ENCODE peak calls at places on chromosomes 1 and 21, in nine cellular contexts. One of them, this sample, is unnamed.

GRCh38 chr1:93615201-93616150 is 66.2 kb downstream of the BCAR3 start:
- DNase-seq in mesenchymal stem cell: peak
- DNase-seq in fibroblast of the conjunctiva: peak
- DNase-seq in ureter: no peak
- DNase-seq in T-helper 22 cell: no peak
- DNase-seq in left lobe of liver: peak
- DNase-seq in NCI-H2107: no peak
- DNase-seq in lower lobe of right lung: no peak
- DNase-seq in nephron progenitor cell: no peak
- DNase-seq in this sample: peak

GRCh38 chr1:17611991-17612390 is 72.5 kb downstream of the ARHGEF10L start:
- DNase-seq in T-helper 22 cell: no peak
- DNase-seq in fibroblast of the conjunctiva: no peak
- DNase-seq in lower lobe of right lung: no peak
- DNase-seq in left lobe of liver: no peak
- DNase-seq in mesenchymal stem cell: peak
- DNase-seq in NCI-H2107: no peak
- DNase-seq in nephron progenitor cell: no peak
- DNase-seq in ureter: no peak
- DNase-seq in this sample: no peak

GRCh38 chr1:22872971-22873664 is 99.5 kb downstream of the LACTBL1 start:
- DNase-seq in T-helper 22 cell: no peak
- DNase-seq in left lobe of liver: no peak
- DNase-seq in ureter: peak
- DNase-seq in mesenchymal stem cell: no peak
- DNase-seq in fibroblast of the conjunctiva: no peak
- DNase-seq in lower lobe of right lung: no peak
- DNase-seq in nephron progenitor cell: no peak
- DNase-seq in NCI-H2107: no peak
- DNase-seq in this sample: no peak

GRCh38 chr1:56081151-56081550 is 498.2 kb downstream of the PLPP3 start:
- DNase-seq in ureter: no peak
- DNase-seq in T-helper 22 cell: no peak
- DNase-seq in lower lobe of right lung: peak
- DNase-seq in NCI-H2107: no peak
- DNase-seq in mesenchymal stem cell: peak
- DNase-seq in fibroblast of the conjunctiva: no peak
- DNase-seq in nephron progenitor cell: no peak
- DNase-seq in left lobe of liver: no peak
- DNase-seq in this sample: no peak

GRCh38 chr1:23865543-23865930 is 2.6 kb downstream of the FUCA1 start:
- DNase-seq in ureter: peak
- DNase-seq in NCI-H2107: no peak
- DNase-seq in lower lobe of right lung: no peak
- DNase-seq in nephron progenitor cell: no peak
- DNase-seq in mesenchymal stem cell: no peak
- DNase-seq in left lobe of liver: no peak
- DNase-seq in T-helper 22 cell: no peak
- DNase-seq in fibroblast of the conjunctiva: no peak
- DNase-seq in this sample: no peak

GRCh38 chr1:3431266-3431665 is 23.2 kb upstream of the ARHGEF16 start:
- DNase-seq in T-helper 22 cell: no peak
- DNase-seq in NCI-H2107: no peak
- DNase-seq in ureter: no peak
- DNase-seq in mesenchymal stem cell: no peak
- DNase-seq in left lobe of liver: no peak
- DNase-seq in fibroblast of the conjunctiva: no peak
- DNase-seq in nephron progenitor cell: peak
- DNase-seq in lower lobe of right lung: no peak
- DNase-seq in this sample: no peak

GRCh38 chr1:25140073-25140797 is 92.1 kb downstream of the SYF2 start:
- DNase-seq in ureter: no peak
- DNase-seq in mesenchymal stem cell: no peak
- DNase-seq in left lobe of liver: no peak
- DNase-seq in NCI-H2107: no peak
- DNase-seq in T-helper 22 cell: no peak
- DNase-seq in nephron progenitor cell: no peak
- DNase-seq in fibroblast of the conjunctiva: no peak
- DNase-seq in lower lobe of right lung: peak
- DNase-seq in this sample: no peak

GRCh38 chr1:101733340-101733739 is 263.4 kb downstream of the OLFM3 start:
- DNase-seq in ureter: no peak
- DNase-seq in NCI-H2107: no peak
- DNase-seq in fibroblast of the conjunctiva: no peak
- DNase-seq in lower lobe of right lung: no peak
- DNase-seq in T-helper 22 cell: no peak
- DNase-seq in nephron progenitor cell: no peak
- DNase-seq in mesenchymal stem cell: no peak
- DNase-seq in left lobe of liver: no peak
- DNase-seq in this sample: no peak

GRCh38 chr1:210117681-210118170 is 114.9 kb upstream of the SERTAD4 start:
- DNase-seq in fibroblast of the conjunctiva: no peak
- DNase-seq in T-helper 22 cell: no peak
- DNase-seq in nephron progenitor cell: no peak
- DNase-seq in NCI-H2107: no peak
- DNase-seq in mesenchymal stem cell: no peak
- DNase-seq in left lobe of liver: no peak
- DNase-seq in lower lobe of right lung: no peak
- DNase-seq in ureter: no peak
- DNase-seq in this sample: no peak

GRCh38 chr1:228691926-228692325 is 43.4 kb upstream of the RHOU start:
- DNase-seq in mesenchymal stem cell: peak
- DNase-seq in NCI-H2107: peak
- DNase-seq in nephron progenitor cell: no peak
- DNase-seq in lower lobe of right lung: no peak
- DNase-seq in fibroblast of the conjunctiva: peak
- DNase-seq in left lobe of liver: no peak
- DNase-seq in ureter: no peak
- DNase-seq in T-helper 22 cell: no peak
- DNase-seq in this sample: peak

GRCh38 chr1:226104671-226105121 is 42.2 kb downstream of the H3-3A start:
- DNase-seq in fibroblast of the conjunctiva: no peak
- DNase-seq in ureter: no peak
- DNase-seq in lower lobe of right lung: no peak
- DNase-seq in nephron progenitor cell: no peak
- DNase-seq in T-helper 22 cell: no peak
- DNase-seq in mesenchymal stem cell: no peak
- DNase-seq in NCI-H2107: no peak
- DNase-seq in left lobe of liver: no peak
- DNase-seq in this sample: no peak

GRCh38 chr1:103514920-103515503 is 10.5 kb upstream of the RNPC3 start:
- DNase-seq in ureter: no peak
- DNase-seq in NCI-H2107: no peak
- DNase-seq in left lobe of liver: no peak
- DNase-seq in T-helper 22 cell: no peak
- DNase-seq in nephron progenitor cell: no peak
- DNase-seq in lower lobe of right lung: no peak
- DNase-seq in mesenchymal stem cell: peak
- DNase-seq in fibroblast of the conjunctiva: peak
- DNase-seq in this sample: peak

GRCh38 chr1:1230656-1231399 is 973 bp downstream of the SDF4 start:
- DNase-seq in T-helper 22 cell: no peak
- DNase-seq in lower lobe of right lung: no peak
- DNase-seq in left lobe of liver: peak
- DNase-seq in ureter: no peak
- DNase-seq in fibroblast of the conjunctiva: peak
- DNase-seq in nephron progenitor cell: no peak
- DNase-seq in mesenchymal stem cell: peak
- DNase-seq in NCI-H2107: no peak
- DNase-seq in this sample: no peak

GRCh38 chr1:41690331-41690730 is 205.8 kb upstream of the EDN2 start:
- DNase-seq in ureter: no peak
- DNase-seq in lower lobe of right lung: no peak
- DNase-seq in left lobe of liver: no peak
- DNase-seq in fibroblast of the conjunctiva: no peak
- DNase-seq in T-helper 22 cell: no peak
- DNase-seq in mesenchymal stem cell: no peak
- DNase-seq in nephron progenitor cell: no peak
- DNase-seq in NCI-H2107: no peak
- DNase-seq in this sample: no peak

GRCh38 chr1:203629509-203630082 is 3.0 kb downstream of the ATP2B4 start:
- DNase-seq in mesenchymal stem cell: peak
- DNase-seq in NCI-H2107: peak
- DNase-seq in lower lobe of right lung: peak
- DNase-seq in ureter: peak
- DNase-seq in T-helper 22 cell: peak
- DNase-seq in fibroblast of the conjunctiva: no peak
- DNase-seq in left lobe of liver: peak
- DNase-seq in nephron progenitor cell: peak
- DNase-seq in this sample: peak

GRCh38 chr1:19450811-19451564 is 34.4 kb downstream of the CAPZB start:
- DNase-seq in lower lobe of right lung: no peak
- DNase-seq in mesenchymal stem cell: peak
- DNase-seq in left lobe of liver: no peak
- DNase-seq in fibroblast of the conjunctiva: peak
- DNase-seq in T-helper 22 cell: no peak
- DNase-seq in nephron progenitor cell: no peak
- DNase-seq in ureter: no peak
- DNase-seq in NCI-H2107: no peak
- DNase-seq in this sample: no peak

GRCh38 chr1:17755120-17755519 is at the start of gene ACTL8:
- DNase-seq in ureter: no peak
- DNase-seq in lower lobe of right lung: peak
- DNase-seq in left lobe of liver: no peak
- DNase-seq in T-helper 22 cell: no peak
- DNase-seq in mesenchymal stem cell: no peak
- DNase-seq in NCI-H2107: no peak
- DNase-seq in fibroblast of the conjunctiva: no peak
- DNase-seq in nephron progenitor cell: no peak
- DNase-seq in this sample: no peak

GRCh38 chr1:13759072-13759471 is 59.1 kb downstream of the PRDM2 start:
- DNase-seq in fibroblast of the conjunctiva: no peak
- DNase-seq in nephron progenitor cell: no peak
- DNase-seq in left lobe of liver: no peak
- DNase-seq in T-helper 22 cell: no peak
- DNase-seq in mesenchymal stem cell: no peak
- DNase-seq in NCI-H2107: no peak
- DNase-seq in ureter: no peak
- DNase-seq in lower lobe of right lung: no peak
- DNase-seq in this sample: peak

GRCh38 chr1:229689915-229690314 is 63.9 kb downstream of the URB2 start:
- DNase-seq in nephron progenitor cell: no peak
- DNase-seq in T-helper 22 cell: no peak
- DNase-seq in fibroblast of the conjunctiva: no peak
- DNase-seq in left lobe of liver: no peak
- DNase-seq in NCI-H2107: no peak
- DNase-seq in ureter: no peak
- DNase-seq in mesenchymal stem cell: no peak
- DNase-seq in lower lobe of right lung: no peak
- DNase-seq in this sample: no peak

GRCh38 chr1:158054721-158055120 is 61.3 kb downstream of the KIRREL1 start:
- DNase-seq in NCI-H2107: no peak
- DNase-seq in T-helper 22 cell: no peak
- DNase-seq in ureter: no peak
- DNase-seq in mesenchymal stem cell: no peak
- DNase-seq in left lobe of liver: no peak
- DNase-seq in nephron progenitor cell: no peak
- DNase-seq in fibroblast of the conjunctiva: no peak
- DNase-seq in lower lobe of right lung: no peak
- DNase-seq in this sample: no peak

GRCh38 chr21:32371913-32372314 is 20.9 kb downstream of the URB1 start:
- DNase-seq in mesenchymal stem cell: peak
- DNase-seq in ureter: no peak
- DNase-seq in NCI-H2107: no peak
- DNase-seq in nephron progenitor cell: no peak
- DNase-seq in lower lobe of right lung: no peak
- DNase-seq in T-helper 22 cell: no peak
- DNase-seq in fibroblast of the conjunctiva: peak
- DNase-seq in left lobe of liver: no peak
- DNase-seq in this sample: no peak

GRCh38 chr1:18341291-18342058 is 139.3 kb upstream of the KLHDC7A start:
- DNase-seq in mesenchymal stem cell: no peak
- DNase-seq in NCI-H2107: no peak
- DNase-seq in nephron progenitor cell: no peak
- DNase-seq in left lobe of liver: no peak
- DNase-seq in lower lobe of right lung: no peak
- DNase-seq in fibroblast of the conjunctiva: no peak
- DNase-seq in ureter: no peak
- DNase-seq in T-helper 22 cell: no peak
- DNase-seq in this sample: no peak

GRCh38 chr1:227949341-227949921 is 1.7 kb upstream of the WNT9A start:
- DNase-seq in NCI-H2107: no peak
- DNase-seq in left lobe of liver: peak
- DNase-seq in lower lobe of right lung: peak
- DNase-seq in fibroblast of the conjunctiva: no peak
- DNase-seq in nephron progenitor cell: no peak
- DNase-seq in ureter: peak
- DNase-seq in T-helper 22 cell: no peak
- DNase-seq in mesenchymal stem cell: no peak
- DNase-seq in this sample: no peak

GRCh38 chr21:45506836-45507522 is 35.3 kb downstream of the SLC19A1 start:
- DNase-seq in NCI-H2107: no peak
- DNase-seq in T-helper 22 cell: no peak
- DNase-seq in lower lobe of right lung: peak
- DNase-seq in left lobe of liver: peak
- DNase-seq in mesenchymal stem cell: no peak
- DNase-seq in ureter: no peak
- DNase-seq in fibroblast of the conjunctiva: no peak
- DNase-seq in nephron progenitor cell: no peak
- DNase-seq in this sample: no peak

GRCh38 chr1:156394835-156395461 is 25.9 kb downstream of the RHBG start:
- DNase-seq in ureter: no peak
- DNase-seq in fibroblast of the conjunctiva: no peak
- DNase-seq in nephron progenitor cell: no peak
- DNase-seq in T-helper 22 cell: no peak
- DNase-seq in mesenchymal stem cell: no peak
- DNase-seq in left lobe of liver: no peak
- DNase-seq in lower lobe of right lung: no peak
- DNase-seq in NCI-H2107: no peak
- DNase-seq in this sample: no peak

GRCh38 chr1:115907092-115907491 is 66.2 kb upstream of the NHLH2 start:
- DNase-seq in mesenchymal stem cell: no peak
- DNase-seq in lower lobe of right lung: no peak
- DNase-seq in NCI-H2107: no peak
- DNase-seq in T-helper 22 cell: no peak
- DNase-seq in left lobe of liver: no peak
- DNase-seq in fibroblast of the conjunctiva: no peak
- DNase-seq in ureter: no peak
- DNase-seq in nephron progenitor cell: no peak
- DNase-seq in this sample: no peak

GRCh38 chr1:16719571-16720402 is 20.5 kb upstream of the RNU1-4 start:
- DNase-seq in left lobe of liver: peak
- DNase-seq in NCI-H2107: no peak
- DNase-seq in ureter: peak
- DNase-seq in fibroblast of the conjunctiva: no peak
- DNase-seq in mesenchymal stem cell: no peak
- DNase-seq in nephron progenitor cell: no peak
- DNase-seq in lower lobe of right lung: no peak
- DNase-seq in T-helper 22 cell: no peak
- DNase-seq in this sample: no peak

GRCh38 chr1:26851106-26851684 is 11.8 kb upstream of the SFN start:
- DNase-seq in nephron progenitor cell: no peak
- DNase-seq in T-helper 22 cell: no peak
- DNase-seq in mesenchymal stem cell: no peak
- DNase-seq in NCI-H2107: no peak
- DNase-seq in fibroblast of the conjunctiva: no peak
- DNase-seq in ureter: no peak
- DNase-seq in lower lobe of right lung: no peak
- DNase-seq in left lobe of liver: no peak
- DNase-seq in this sample: no peak